ENCODE peak calls at places on chromosomes 12 and 14, in ten cellular contexts. O, V, D, H, L, N, U, M, R and W are unnamed samples.

GRCh38 chr12:58268080-58268479 is 326.7 kb downstream of the ATP23 start:
- DNase-seq in V (no peak), M (no peak), R (no peak), N (peak; percentile 46), D (no peak), L (no peak), O (no peak), U (no peak), H (no peak), W (no peak)

GRCh38 chr14:33556382-33557121 is 394.3 kb downstream of the EGLN3 start:
- DNase-seq in R (no peak), L (no peak), U (no peak), M (no peak), O (no peak), N (peak; percentile 63), D (no peak), V (no peak), H (no peak), W (no peak)

GRCh38 chr12:18583655-18584054 is 154.2 kb downstream of the PLCZ1 start:
- DNase-seq in H (no peak), L (no peak), D (no peak), U (no peak), V (no peak), M (no peak), O (no peak), N (no peak), R (no peak), W (no peak)

GRCh38 chr12:59834659-59835474 is 239.0 kb downstream of the SLC16A7 start:
- DNase-seq in U (no peak), V (no peak), D (no peak), L (no peak), N (peak; percentile 53), R (no peak), O (no peak), H (no peak), M (no peak), W (no peak)

GRCh38 chr12:69490920-69491643 is 20.9 kb downstream of the FRS2 start:
- DNase-seq in V (no peak), O (no peak), U (no peak), L (no peak), H (no peak), M (no peak), N (no peak), R (no peak), D (no peak), W (no peak)

GRCh38 chr14:32087173-32087861 is 10.2 kb downstream of the ARHGAP5 start:
- DNase-seq in O (no peak), N (peak; percentile 50), D (no peak), L (no peak), R (no peak), M (no peak), V (no peak), U (no peak), H (no peak), W (no peak)

GRCh38 chr12:4743046-4743445 is 22.8 kb downstream of the GALNT8 start:
- DNase-seq in H (no peak), R (no peak), O (no peak), U (no peak), M (no peak), L (no peak), N (no peak), D (no peak), V (no peak), W (no peak)

GRCh38 chr14:21734457-21735074 is 60.9 kb upstream of the OR4E1 start:
- DNase-seq in D (no peak), R (no peak), U (no peak), M (no peak), V (no peak), L (no peak), H (no peak), O (no peak), N (peak; percentile 43), W (peak; percentile 11)

GRCh38 chr14:76227450-76228050 is 75.8 kb downstream of the GPATCH2L start:
- DNase-seq in O (no peak), R (no peak), U (no peak), N (peak; percentile 84), D (no peak), M (no peak), V (no peak), L (no peak), H (no peak), W (no peak)

GRCh38 chr12:122880668-122881067 is 15.3 kb downstream of the VPS37B start:
- DNase-seq in R (no peak), O (no peak), M (no peak), N (peak; percentile 60), V (no peak), L (peak; percentile 73), D (no peak), U (no peak), H (no peak), W (peak; percentile 70)

GRCh38 chr14:55843718-55844403 is 263.9 kb downstream of the KTN1 start:
- DNase-seq in M (no peak), D (no peak), O (no peak), L (no peak), U (no peak), R (no peak), N (peak; percentile 38), V (no peak), H (no peak), W (no peak)

GRCh38 chr12:106062693-106063092 is 76.1 kb downstream of the NUAK1 start:
- DNase-seq in L (no peak), N (no peak), V (no peak), O (no peak), H (no peak), M (no peak), D (no peak), R (no peak), U (no peak), W (no peak)

GRCh38 chr12:1882405-1882804 is 36.0 kb downstream of the CACNA2D4 start:
- DNase-seq in L (no peak), H (no peak), V (no peak), D (no peak), R (no peak), M (no peak), U (no peak), O (no peak), N (no peak), W (no peak)

GRCh38 chr12:39892146-39892545 is 213.7 kb downstream of the SLC2A13 start:
- DNase-seq in R (no peak), L (no peak), U (no peak), H (no peak), O (no peak), M (no peak), V (no peak), N (no peak), D (no peak), W (no peak)

GRCh38 chr12:48414046-48414445 is 58.3 kb upstream of the ANP32D start:
- DNase-seq in U (no peak), V (no peak), L (no peak), N (no peak), M (no peak), H (no peak), R (no peak), D (peak; percentile 24), O (no peak), W (no peak)

GRCh38 chr14:42130809-42131208 is 524.1 kb downstream of the LRFN5 start:
- DNase-seq in O (no peak), M (no peak), V (no peak), N (peak; percentile 18), L (no peak), H (no peak), R (no peak), D (no peak), U (no peak), W (no peak)

GRCh38 chr12:48852734-48853168 is 788 bp upstream of the DDX23 start:
- DNase-seq in D (no peak), N (no peak), V (peak; percentile 27), M (no peak), H (no peak), U (no peak), L (no peak), R (no peak), O (no peak), W (no peak)

DNA sequence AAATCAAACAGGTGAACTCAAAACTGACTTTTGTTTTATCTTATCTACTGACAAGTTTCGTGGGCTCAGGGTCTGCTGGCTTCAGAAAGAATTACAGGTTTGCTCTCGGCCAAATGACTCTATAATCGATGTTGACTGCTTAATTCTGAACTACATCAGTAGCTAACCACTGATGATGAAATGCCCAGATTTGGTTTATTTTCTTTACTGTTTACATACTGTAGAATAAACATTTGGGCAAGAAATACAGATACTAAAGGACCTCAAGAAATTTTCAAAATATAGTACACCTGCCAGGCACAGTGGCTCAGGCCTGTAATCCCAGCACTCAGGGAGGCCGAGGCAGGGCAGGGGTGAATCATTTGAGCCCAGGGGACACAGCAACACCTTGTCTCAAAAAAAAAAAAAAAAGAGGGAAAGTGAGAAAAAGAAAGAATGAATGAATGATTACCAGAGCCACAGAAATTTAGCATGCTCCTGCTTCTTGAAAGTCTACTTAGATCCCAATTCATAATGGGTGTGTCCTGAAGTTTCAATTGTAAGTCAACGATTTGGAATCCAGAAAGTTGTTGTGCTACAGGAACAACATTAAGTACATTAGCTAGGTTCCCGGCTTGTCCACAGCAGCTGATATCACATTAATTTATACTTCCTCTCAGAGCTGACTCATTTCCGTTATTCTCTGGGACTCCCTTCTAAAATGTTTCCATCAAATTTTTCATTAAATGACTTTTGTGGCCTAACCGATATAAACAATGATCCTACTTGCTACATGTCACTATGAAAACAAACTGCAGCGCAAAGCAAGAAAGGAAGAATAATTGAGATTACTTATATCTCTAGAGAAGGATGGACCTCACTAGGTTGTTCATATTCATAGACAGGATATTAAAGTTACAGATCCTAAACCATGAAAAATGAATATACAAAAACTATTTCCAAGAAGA is 134.3 kb downstream of the MED13L start:
- DNase-seq in R (no peak), V (no peak), H (no peak), N (peak; percentile 83), L (no peak), M (no peak), D (no peak), O (no peak), U (no peak), W (no peak)
- H3K27ac ChIP-seq in R (no peak overlapping the region), V (peak overlapping the region; percentile 2), H (peak overlapping the region; percentile 43), N (peak overlapping the region; percentile 79), L (peak overlapping the region; percentile 44), M (peak overlapping the region; percentile 59), D (peak overlapping the region; percentile 42), O (peak overlapping the region; percentile 5), U (no peak overlapping the region), W (no peak overlapping the region)

GRCh38 chr14:20345366-20345765 is 1.9 kb downstream of the PARP2 start:
- DNase-seq in N (no peak), O (no peak), R (no peak), M (no peak), U (no peak), L (no peak), D (no peak), H (no peak), V (no peak), W (no peak)
- H3K36me3 ChIP-seq in N (peaks cover 18% of the 10 kb centered on the region), O (peaks cover 54% of the 10 kb centered on the region), R (peaks cover 9% of the 10 kb centered on the region), M (peaks cover 8% of the 10 kb centered on the region), U (peaks cover 48% of the 10 kb centered on the region), L (no peaks in the 10 kb centered on the region), D (peaks cover 31% of the 10 kb centered on the region), H (peaks cover 53% of the 10 kb centered on the region), V (peaks cover under 1% of the 10 kb centered on the region), W (peaks cover 57% of the 10 kb centered on the region)

GRCh38 chr12:124370851-124371250 is 76.0 kb downstream of the RFLNA start:
- DNase-seq in R (no peak), N (no peak), U (no peak), V (no peak), H (no peak), O (no peak), D (no peak), M (no peak), L (no peak), W (no peak)
- H3K27ac ChIP-seq in R (peak overlapping the region; percentile 91), N (peak overlapping the region; percentile 90), U (peak overlapping the region; percentile 87), V (peak overlapping the region; percentile 94), H (peak overlapping the region; percentile 97), O (peak overlapping the region; percentile 93), D (peak overlapping the region; percentile 74), M (peak overlapping the region; percentile 89), L (no peak overlapping the region), W (no peak overlapping the region)

GRCh38 chr12:3022961-3023360 is 54.2 kb upstream of the TSPAN9 start:
- DNase-seq in O (no peak), M (no peak), L (no peak), D (no peak), U (no peak), N (no peak), R (no peak), V (no peak), H (no peak), W (no peak)
- H3K36me3 ChIP-seq in O (peaks cover 39% of the 10 kb centered on the region), M (peaks cover 11% of the 10 kb centered on the region), L (no peaks in the 10 kb centered on the region), D (peaks cover 5% of the 10 kb centered on the region), U (peaks cover 12% of the 10 kb centered on the region), N (no peaks in the 10 kb centered on the region), R (no peaks in the 10 kb centered on the region), V (no peaks in the 10 kb centered on the region), H (peaks cover 21% of the 10 kb centered on the region), W (peaks cover 47% of the 10 kb centered on the region)